ENCODE peak calls at places on chromosomes 3 and 15, in four cellular contexts. D is WTC11, P is K562, H is GM12878. U is an unnamed sample.
A peak's percentile ranks its signal among the peaks of the same experiment; 100 is the strongest.

GRCh38 chr3:124886168-124887051 is 755 bp downstream of the ITGB5 start:
- DNase-seq in D (peak; percentile 54), P (peak; percentile 61), H (no peak), U (peak; percentile 68)

GRCh38 chr3:161559177-161559998 is 62.8 kb downstream of the OTOL1 start:
- DNase-seq in D (peak; percentile 23), P (peak; percentile 16), H (no peak), U (peak; percentile 27)

GRCh38 chr3:13470894-13471574 is 9.1 kb upstream of the HDAC11 start:
- DNase-seq in D (peak; percentile 4), P (no peak), H (no peak), U (peak; percentile 96)

GRCh38 chr3:164641071-164641470 is 437.2 kb downstream of the SI start:
- DNase-seq in D (no peak), P (no peak), H (no peak), U (no peak)

GRCh38 chr3:4703054-4703480 is 209.9 kb downstream of the ITPR1 start:
- DNase-seq in D (no peak), P (no peak), H (no peak), U (no peak)

GRCh38 chr3:141235661-141236171 is 4.1 kb downstream of the PXYLP1 start:
- DNase-seq in D (peak; percentile 47), P (no peak), H (no peak), U (peak; percentile 87)

GRCh38 chr3:47323431-47324277 is 40.9 kb downstream of the KLHL18 start:
- DNase-seq in D (no peak), P (peak; percentile 63), H (no peak), U (no peak)

GRCh38 chr15:36004891-36005508 is 459.0 kb upstream of the DPH6 start:
- DNase-seq in D (no peak), P (no peak), H (no peak), U (no peak)

GRCh38 chr3:132220986-132221385 is 96.2 kb upstream of the ACP3 start:
- DNase-seq in D (no peak), P (no peak), H (no peak), U (no peak)

GRCh38 chr3:184058029-184058428 is 5.2 kb downstream of the HTR3C start:
- DNase-seq in D (no peak), P (no peak), H (no peak), U (no peak)

GRCh38 chr3:150129181-150129580 is 158.5 kb upstream of the PFN2 start:
- DNase-seq in D (no peak), P (no peak), H (no peak), U (no peak)

GRCh38 chr3:62735510-62735909 is 139.7 kb downstream of the CADPS start:
- DNase-seq in D (no peak), P (no peak), H (no peak), U (no peak)

GRCh38 chr15:89358755-89359439 is 24.3 kb upstream of the POLG start:
- DNase-seq in D (peak; percentile 74), P (peak; percentile 90), H (peak; percentile 40), U (peak; percentile 41)

GRCh38 chr3:174413057-174413912 is 445.8 kb upstream of the NAALADL2 start:
- DNase-seq in D (no peak), P (no peak), H (no peak), U (no peak)

GRCh38 chr3:174159629-174160028 is 699.5 kb upstream of the NAALADL2 start:
- DNase-seq in D (no peak), P (no peak), H (no peak), U (no peak)

GRCh38 chr3:177770821-177771220 is 573.5 kb upstream of the TBL1XR1 start:
- DNase-seq in D (no peak), P (no peak), H (no peak), U (no peak)

GRCh38 chr15:58287891-58288290 is 143.9 kb upstream of the LIPC start:
- DNase-seq in D (no peak), P (no peak), H (no peak), U (no peak)

GRCh38 chr3:169104972-169105371 is 558.5 kb downstream of the MECOM start:
- DNase-seq in D (no peak), P (no peak), H (no peak), U (peak; percentile 9)

GRCh38 chr3:104273046-104273649 is 1093.6 kb upstream of the ALCAM start:
- DNase-seq in D (no peak), P (no peak), H (no peak), U (peak; percentile 31)

GRCh38 chr3:9600597-9600996 is 47.0 kb upstream of the LHFPL4 start:
- DNase-seq in D (peak; percentile 68), P (no peak), H (no peak), U (no peak)

GRCh38 chr3:180875071-180875698 is 37.3 kb upstream of the FXR1 start:
- DNase-seq in D (no peak), P (no peak), H (no peak), U (no peak)

GRCh38 chr3:102179321-102180290 is 255.2 kb upstream of the ZPLD1 start:
- DNase-seq in D (no peak), P (no peak), H (peak; percentile 24), U (no peak)

GRCh38 chr3:148600902-148601765 is 96.6 kb upstream of the AGTR1 start:
- DNase-seq in D (no peak), P (no peak), H (no peak), U (peak; percentile 100)

GRCh38 chr3:67602816-67603215 is 51.6 kb downstream of the SUCLG2 start:
- DNase-seq in D (no peak), P (no peak), H (no peak), U (no peak)

GRCh38 chr3:106825962-106826605 is 551.2 kb upstream of the CCDC54 start:
- DNase-seq in D (no peak), P (no peak), H (no peak), U (no peak)

GRCh38 chr15:40323239-40323952 is at the start of gene INAFM2:
- DNase-seq in D (peak; percentile 96), P (peak; percentile 96), H (peak; percentile 48), U (peak; percentile 89)

GRCh38 chr15:40323953-40324937 is 753 bp downstream of the INAFM2 start:
- DNase-seq in D (peak; percentile 46), P (peak; percentile 76), H (no peak), U (no peak)

GRCh38 chr15:40327338-40327917 is 3.9 kb downstream of the INAFM2 start:
- DNase-seq in D (no peak), P (no peak), H (no peak), U (no peak)

GRCh38 chr15:40325188-40325587 is 1.7 kb downstream of the INAFM2 start:
- DNase-seq in D (no peak), P (no peak), H (no peak), U (no peak)

DNA sequence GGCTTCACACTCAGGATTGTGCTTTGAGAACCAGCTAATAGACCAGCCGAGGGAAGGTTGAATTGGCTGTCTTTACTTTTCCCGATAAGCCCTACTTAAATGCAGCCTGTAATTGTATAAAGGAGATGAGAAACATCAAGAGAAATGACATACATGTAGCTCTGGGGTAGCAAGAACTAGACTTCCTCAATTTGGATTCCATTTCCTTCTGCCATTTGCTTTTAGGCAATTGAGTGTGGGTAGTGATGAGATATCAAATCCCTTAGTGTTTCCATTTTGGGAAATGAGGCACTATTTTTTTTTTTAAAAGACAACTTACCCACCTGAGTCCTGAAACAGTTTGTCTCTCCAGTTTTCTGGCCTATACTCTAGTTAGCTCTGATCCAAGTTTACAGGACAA is 2.2 kb downstream of the INAFM2 start:
- DNase-seq in D (no peak), P (no peak), H (no peak), U (no peak)
- TF ChIP-seq ETV6 in D (no peak), P (no peak), H (no peak), U (no peak)

GRCh38 chr3:186220365-186220764 is 111.5 kb upstream of the ETV5 start:
- DNase-seq in D (no peak), P (no peak), H (no peak), U (no peak)
- TF ChIP-seq ETV6 in D (no peak), P (no peak), H (no peak), U (no peak)

DNA sequence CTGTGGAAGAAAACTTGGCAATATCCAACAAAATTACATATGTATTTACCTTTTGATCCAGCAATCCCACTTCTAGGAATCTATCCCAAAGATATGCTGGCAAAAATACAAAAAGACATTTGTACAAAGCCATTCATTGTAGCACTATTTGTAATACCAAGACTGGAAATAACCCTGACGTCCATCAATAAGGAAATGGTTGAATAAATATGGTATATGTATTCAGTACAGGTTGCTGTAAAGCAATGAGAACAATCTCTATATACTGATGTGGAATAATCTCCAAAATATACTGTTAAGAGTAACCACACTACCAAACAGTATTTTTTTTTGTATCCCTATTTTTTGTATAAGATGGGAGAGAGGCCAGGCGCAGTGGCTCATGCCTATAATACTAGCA is 64.8 kb upstream of the STIMATE start:
- DNase-seq in D (no peak), P (no peak), H (no peak), U (no peak)
- TF ChIP-seq ETV6 in D (no peak), P (no peak), H (no peak), U (no peak)

GRCh38 chr3:171977426-171977825 is 62.0 kb upstream of the FNDC3B start:
- DNase-seq in D (no peak), P (no peak), H (no peak), U (no peak)

GRCh38 chr3:171977860-171978259 is 61.5 kb upstream of the FNDC3B start:
- DNase-seq in D (no peak), P (no peak), H (no peak), U (no peak)

GRCh38 chr3:171978390-171978789 is 61.0 kb upstream of the FNDC3B start:
- DNase-seq in D (no peak), P (no peak), H (no peak), U (no peak)

GRCh38 chr3:171980578-171981270 is 58.7 kb upstream of the FNDC3B start:
- DNase-seq in D (no peak), P (no peak), H (no peak), U (no peak)

GRCh38 chr3:171979081-171979480 is 60.3 kb upstream of the FNDC3B start:
- DNase-seq in D (no peak), P (no peak), H (no peak), U (no peak)
- TF ChIP-seq ETV6 in D (no peak), P (no peak), H (no peak), U (no peak)

GRCh38 chr3:81951106-81951505 is 189.7 kb upstream of the GBE1 start:
- DNase-seq in D (peak; percentile 10), P (no peak), H (no peak), U (no peak)
- TF ChIP-seq ETV6 in D (no peak), P (no peak), H (no peak), U (no peak)

GRCh38 chr3:36698314-36698713 is 66.0 kb downstream of the DCLK3 start:
- DNase-seq in D (no peak), P (no peak), H (no peak), U (no peak)
- TF ChIP-seq ETV6 in D (no peak), P (no peak), H (no peak), U (no peak)

DNA sequence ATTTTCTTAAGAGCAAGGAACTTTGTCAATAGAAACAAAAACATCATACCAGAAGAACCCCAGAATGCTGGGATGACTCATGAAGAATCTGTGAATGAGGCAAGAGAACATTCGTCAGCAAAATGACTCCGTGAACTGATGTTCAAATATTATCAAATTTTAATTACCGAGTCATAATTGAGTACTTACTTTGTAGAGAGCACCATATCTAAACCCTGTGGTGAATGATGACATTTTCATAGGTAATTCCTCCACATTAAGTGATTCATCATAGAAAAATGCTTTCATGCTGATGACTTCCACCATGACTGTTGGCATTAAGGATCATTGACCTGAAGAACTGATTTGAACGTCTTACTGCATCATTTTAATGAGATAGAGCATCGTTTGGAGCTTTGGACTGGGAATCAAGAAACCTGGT is 56.3 kb downstream of the PPARG start:
- DNase-seq in D (no peak), P (no peak), H (no peak), U (no peak)
- TF ChIP-seq ETV6 in D (no peak), P (no peak), H (no peak), U (no peak)

GRCh38 chr15:81296673-81297072 is 27.3 kb downstream of the STARD5 start:
- DNase-seq in D (no peak), P (no peak), H (peak; percentile 95), U (no peak)
- TF ChIP-seq ETV6 in D (no peak), P (no peak), H (peak; percentile 100), U (no peak)

GRCh38 chr3:128481438-128481942 is 11.5 kb downstream of the GATA2 start:
- DNase-seq in D (no peak), P (no peak), H (no peak), U (no peak)
- TF ChIP-seq ETV6 in D (no peak), P (no peak), H (no peak), U (no peak)